ENCODE peak calls at places on chromosomes 4 and X, in five cellular contexts. O is thyroid gland; V is CD4-positive, alpha-beta T cell; F is WTC11; L is brain microvascular endothelial cell. Z is an unnamed sample.

GRCh38 chrX:55028040-55028439 is 2.7 kb downstream of the ALAS2 start:
- DNase-seq in O (no peak), F (no peak), V (no peak), L (no peak), Z (no peak)

GRCh38 chr4:38132140-38132673 is 172.0 kb downstream of the PTTG2 start:
- DNase-seq in F (no peak), V (peak; percentile 36), O (no peak), L (peak; percentile 98), Z (peak; percentile 99)

GRCh38 chr4:85486425-85487101 is 11.6 kb downstream of the ARHGAP24 start:
- DNase-seq in V (no peak), O (no peak), L (no peak), F (no peak), Z (no peak)

GRCh38 chr4:54006755-54007154 is 57.6 kb downstream of the CHIC2 start:
- DNase-seq in O (no peak), F (no peak), V (no peak), L (no peak), Z (no peak)

GRCh38 chr4:15455290-15455689 is 14.4 kb upstream of the CC2D2A start:
- DNase-seq in F (no peak), L (peak; percentile 44), O (no peak), V (no peak), Z (no peak)

GRCh38 chr4:147772459-147772969 is 40.6 kb downstream of the ARHGAP10 start:
- DNase-seq in O (no peak), F (no peak), V (no peak), L (peak; percentile 84), Z (no peak)

GRCh38 chr4:156362581-156362980 is 408.9 kb upstream of the CTSO start:
- DNase-seq in O (no peak), V (no peak), F (no peak), L (peak; percentile 16), Z (no peak)

GRCh38 chr4:165606465-165607205 is 227.8 kb downstream of the CPE start:
- DNase-seq in O (no peak), L (no peak), F (no peak), V (no peak), Z (no peak)

GRCh38 chr4:176545886-176546285 is 226.1 kb downstream of the SPCS3 start:
- DNase-seq in V (no peak), O (no peak), L (peak; percentile 45), F (no peak), Z (no peak)

GRCh38 chrX:106752101-106752678 is 25.7 kb downstream of the RNF128 start:
- DNase-seq in L (peak; percentile 12), V (no peak), O (no peak), F (peak; percentile 23), Z (no peak)

GRCh38 chr4:56783986-56784385 is 37.5 kb downstream of the SPINK2 start:
- DNase-seq in F (no peak), O (no peak), V (no peak), L (no peak), Z (no peak)

GRCh38 chrX:123731987-123732678 is 719 bp downstream of the THOC2 start:
- DNase-seq in V (no peak), O (peak; percentile 11), L (no peak), F (peak; percentile 21), Z (no peak)

GRCh38 chrX:14712096-14712495 is 160.8 kb downstream of the FANCB start:
- DNase-seq in L (no peak), V (no peak), F (no peak), O (no peak), Z (no peak)

GRCh38 chrX:69215161-69215560 is 49.9 kb upstream of the PJA1 start:
- DNase-seq in V (no peak), F (no peak), O (no peak), L (no peak), Z (no peak)

GRCh38 chr4:2714071-2714770 is 41.9 kb downstream of the TNIP2 start:
- DNase-seq in F (no peak), L (peak; percentile 87), O (peak; percentile 81), V (peak; percentile 17), Z (no peak)

GRCh38 chr4:1216869-1217294 is 32.0 kb downstream of the CTBP1 start:
- DNase-seq in V (peak; percentile 63), O (no peak), L (no peak), F (no peak), Z (peak; percentile 51)

GRCh38 chr4:99117876-99118693 is 26.0 kb downstream of the ADH4 start:
- DNase-seq in L (no peak), V (no peak), F (no peak), O (no peak), Z (no peak)

GRCh38 chr4:58602701-58603359 is 1492.6 kb upstream of the IGFBP7 start:
- DNase-seq in O (no peak), V (no peak), L (no peak), F (no peak), Z (no peak)

GRCh38 chr4:22508376-22508775 is 7.5 kb downstream of the ADGRA3 start:
- DNase-seq in O (no peak), F (no peak), V (no peak), L (no peak), Z (no peak)

GRCh38 chr4:138406881-138407280 is 164.7 kb upstream of the SLC7A11 start:
- DNase-seq in L (no peak), O (no peak), F (no peak), V (no peak), Z (no peak)

GRCh38 chrX:5915783-5916182 is 312.9 kb downstream of the NLGN4X start:
- DNase-seq in O (no peak), L (no peak), F (no peak), V (no peak), Z (no peak)

GRCh38 chr4:64903986-64904385 is 494.7 kb upstream of the TECRL start:
- DNase-seq in F (no peak), V (no peak), L (no peak), O (no peak), Z (no peak)

GRCh38 chr4:113512880-113513279 is 248.7 kb downstream of the CAMK2D start:
- DNase-seq in L (no peak), O (no peak), F (no peak), V (no peak), Z (no peak)

GRCh38 chrX:96683997-96684338 is 674 bp upstream of the DIAPH2 start:
- DNase-seq in O (no peak), V (no peak), L (no peak), F (no peak), Z (no peak)

GRCh38 chr4:136863756-136864155 is 668.5 kb downstream of the PCDH18 start:
- DNase-seq in F (no peak), L (no peak), V (no peak), O (no peak), Z (no peak)

GRCh38 chr4:1411436-1412375 is 5.5 kb upstream of the NKX1-1 start:
- DNase-seq in L (no peak), V (no peak), O (no peak), F (no peak), Z (no peak)

GRCh38 chrX:78747471-78747870 is at the start of gene LPAR4:
- DNase-seq in O (no peak), F (peak; percentile 36), V (no peak), L (no peak), Z (no peak)

GRCh38 chr4:48334236-48334635 is 7.1 kb upstream of the SLAIN2 start:
- DNase-seq in V (no peak), L (no peak), F (no peak), O (no peak), Z (no peak)

GRCh38 chr4:122775987-122776836 is 43.7 kb downstream of the BBS12 start:
- DNase-seq in L (no peak), V (no peak), F (no peak), O (no peak), Z (no peak)

GRCh38 chr4:107850438-107850837 is 25.7 kb downstream of the SGMS2 start:
- DNase-seq in O (no peak), V (no peak), F (no peak), L (no peak), Z (no peak)

GRCh38 chr4:107843394-107843793 is 18.7 kb downstream of the SGMS2 start:
- DNase-seq in V (no peak), F (no peak), L (no peak), O (no peak), Z (no peak)

DNA sequence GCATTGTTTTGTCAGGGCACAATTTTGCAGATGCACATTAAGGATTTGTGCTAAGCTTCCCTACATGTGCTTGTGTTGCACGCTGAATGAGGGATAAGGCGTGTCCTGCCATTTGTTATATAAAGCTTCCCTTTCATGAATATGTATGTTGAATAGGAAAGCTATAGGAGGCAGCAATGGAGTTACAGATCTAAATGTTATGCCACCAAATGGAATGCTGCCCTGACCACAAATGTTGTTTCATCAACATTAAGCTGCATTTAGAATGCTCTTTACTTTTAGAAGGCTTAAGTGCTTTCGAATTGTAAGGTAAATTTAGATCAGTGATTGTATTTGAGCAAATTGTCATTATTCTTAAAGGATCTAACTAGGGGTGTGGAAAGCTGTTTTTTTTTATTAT is 21.0 kb downstream of the SGMS2 start:
- DNase-seq in F (no peak), V (no peak), L (no peak), O (no peak), Z (no peak)
- TF ChIP-seq CTCF in F (no peak), V (no peak), L (no peak), O (no peak), Z (no peak)

GRCh38 chrX:2548731-2549423 is 48.1 kb upstream of the DHRSX start:
- DNase-seq in L (no peak), V (no peak), F (peak; percentile 44), O (no peak), Z (no peak)
- TF ChIP-seq CTCF in L (no peak), V (no peak), F (no peak), O (no peak), Z (no peak)

DNA sequence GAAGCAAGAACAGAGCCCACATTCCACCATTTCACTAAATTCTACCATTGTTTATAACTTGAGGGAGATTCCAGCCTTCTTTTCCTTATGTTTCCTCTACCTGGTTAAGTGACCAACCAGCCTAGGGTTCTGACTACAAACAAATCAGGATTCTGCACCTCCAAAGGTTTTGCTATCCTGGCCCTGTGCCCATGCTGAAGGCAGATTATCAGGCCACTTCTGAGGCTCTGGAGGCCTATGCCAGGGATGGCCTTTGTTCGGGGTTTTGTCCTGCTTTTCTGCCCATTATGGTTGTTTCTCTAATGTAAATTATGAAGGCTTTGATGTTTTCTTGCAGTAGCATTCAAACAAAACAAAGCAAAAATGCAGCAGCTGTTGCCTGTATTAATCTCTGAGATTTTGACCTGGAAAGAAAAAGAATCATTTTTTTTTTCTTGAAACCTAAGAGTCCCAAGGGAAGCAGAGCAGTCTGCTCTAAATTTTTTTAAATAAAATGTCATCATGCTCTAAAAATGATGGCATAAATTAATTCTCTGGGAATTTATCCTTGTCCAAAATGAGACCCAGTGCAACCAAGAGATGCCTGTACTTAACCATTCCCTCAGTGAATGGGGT is 55.6 kb downstream of the RNF150 start:
- DNase-seq in O (peak; percentile 9), L (no peak), V (no peak), F (no peak), Z (no peak)
- TF ChIP-seq CTCF in O (no peak), L (no peak), V (no peak), F (no peak), Z (no peak)

GRCh38 chr4:100682477-100683218 is 164.8 kb upstream of the EMCN start:
- DNase-seq in F (peak; percentile 15), O (no peak), L (no peak), V (no peak), Z (no peak)
- TF ChIP-seq CTCF in F (no peak), O (no peak), L (no peak), V (no peak), Z (no peak)

Z was measured in GM12864.